ENCODE peak calls at places on chromosomes 6 and 20, in seven cellular contexts. A is Calu3, E is foreskin fibroblast, L is progenitor cell of endocrine pancreas, U is epithelial cell of esophagus, C is vagina, B is brain microvascular endothelial cell. X is an unnamed sample.

GRCh38 chr6:159036673-159037072 is 8.1 kb downstream of the TAGAP start:
- DNase-seq in U (no peak), A (no peak), E (no peak), B (no peak), C (no peak), L (no peak), X (no peak)

GRCh38 chr20:48502758-48503157 is 325.0 kb downstream of the PREX1 start:
- DNase-seq in B (no peak), E (no peak), U (no peak), L (no peak), C (peak; percentile 47), A (no peak), X (no peak)

GRCh38 chr20:37276494-37277252 is 12.8 kb upstream of the MANBAL start:
- DNase-seq in U (peak; percentile 77), L (no peak), B (peak; percentile 75), E (peak; percentile 86), A (peak; percentile 48), C (no peak), X (peak; percentile 78)

GRCh38 chr20:4713401-4713800 is 8.3 kb upstream of the PRND start:
- DNase-seq in E (no peak), U (peak; percentile 98), B (no peak), A (no peak), L (no peak), C (peak; percentile 71), X (no peak)

GRCh38 chr6:153625089-153625488 is 414.0 kb upstream of the OPRM1 start:
- DNase-seq in B (peak; percentile 25), A (no peak), L (no peak), E (no peak), C (no peak), U (no peak), X (no peak)

GRCh38 chr6:42984924-42985475 is 630 bp downstream of the PPP2R5D start:
- DNase-seq in U (no peak), E (no peak), L (no peak), B (no peak), C (no peak), A (peak; percentile 19), X (no peak)

GRCh38 chr20:35329435-35330139 is 37.4 kb upstream of the FAM83C start:
- DNase-seq in C (no peak), E (peak; percentile 41), U (peak; percentile 66), L (no peak), B (no peak), A (peak; percentile 84), X (no peak)

GRCh38 chr6:44222987-44223470 is 366 bp upstream of the SLC29A1 start:
- DNase-seq in E (no peak), A (no peak), L (no peak), U (no peak), C (peak; percentile 89), B (no peak), X (no peak)

GRCh38 chr6:46419576-46420002 is 71.7 kb downstream of the RCAN2 start:
- DNase-seq in E (peak; percentile 56), L (peak; percentile 14), U (peak; percentile 73), B (peak; percentile 71), A (peak; percentile 55), C (no peak), X (peak; percentile 57)

GRCh38 chr20:62368303-62368628 is 1.2 kb upstream of the LAMA5 start:
- DNase-seq in C (no peak), E (no peak), L (no peak), B (no peak), U (no peak), A (no peak), X (no peak)

GRCh38 chr20:62370115-62370806 is 3.1 kb upstream of the LAMA5 start:
- DNase-seq in E (peak; percentile 79), C (no peak), U (no peak), L (no peak), B (no peak), A (no peak), X (no peak)

GRCh38 chr20:62369508-62370114 is 2.5 kb upstream of the LAMA5 start:
- DNase-seq in A (no peak), C (no peak), U (peak; percentile 62), L (no peak), B (no peak), E (no peak), X (no peak)

GRCh38 chr20:62367483-62368302 is 581 bp upstream of the LAMA5 start:
- DNase-seq in A (no peak), L (no peak), C (no peak), U (no peak), B (no peak), E (no peak), X (no peak)

GRCh38 chr20:62368629-62369507 is 1.8 kb upstream of the LAMA5 start:
- DNase-seq in U (peak; percentile 56), A (peak; percentile 62), L (peak; percentile 51), B (no peak), E (peak; percentile 53), C (no peak), X (no peak)
- TF ChIP-seq CTCF in U (no peak), A (peak; percentile 81), L (peak; percentile 74), B (peak; percentile 53), E (peak; percentile 18), C (no peak), X (peak; percentile 33)

GRCh38 chr20:56174416-56174815 is 74.1 kb upstream of the MC3R start:
- DNase-seq in U (no peak), A (no peak), C (no peak), L (no peak), E (no peak), B (no peak), X (no peak)
- TF ChIP-seq CTCF in U (no peak), A (no peak), C (no peak), L (no peak), E (no peak), B (no peak), X (no peak)

GRCh38 chr6:51684038-51684437 is 403.4 kb downstream of the PKHD1 start:
- DNase-seq in B (no peak), C (no peak), L (no peak), E (no peak), U (peak; percentile 2), A (no peak), X (no peak)
- TF ChIP-seq CTCF in B (no peak), C (no peak), L (peak; percentile 30), E (no peak), U (peak; percentile 23), A (no peak), X (no peak)

DNA sequence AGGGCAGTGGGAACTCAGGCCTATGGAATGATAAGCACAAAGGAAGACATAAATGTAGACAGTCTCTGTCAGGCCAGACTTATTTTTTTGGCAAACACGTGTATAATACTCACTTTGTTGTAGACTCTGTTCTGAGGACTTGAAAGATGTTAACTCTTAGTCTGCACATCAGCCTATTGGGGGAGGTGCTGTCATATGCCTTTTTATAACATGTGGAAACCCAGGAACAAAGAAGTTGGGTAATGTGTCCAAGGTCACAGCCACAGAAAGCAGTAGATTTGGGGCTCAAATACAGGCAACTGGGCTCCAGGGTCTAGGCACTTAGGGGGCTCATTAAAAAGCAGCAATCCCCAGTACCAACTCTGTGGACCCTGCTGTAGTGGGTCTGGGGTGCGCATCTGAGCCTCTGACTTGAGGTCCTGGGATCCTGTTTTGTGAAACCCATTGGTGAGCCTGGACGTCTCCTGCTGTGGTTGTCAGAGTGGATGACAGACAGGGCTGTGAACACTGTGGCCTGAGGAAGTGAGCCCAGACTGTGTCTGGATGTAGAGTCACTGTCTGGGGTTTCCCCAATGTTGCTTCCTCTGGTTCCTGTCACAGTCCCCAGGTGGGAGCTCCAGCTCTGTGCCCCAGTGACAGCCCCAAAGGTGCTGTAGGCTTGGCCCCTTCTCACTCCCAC is 50.0 kb downstream of the CDH26 start:
- DNase-seq in C (peak; percentile 72), L (no peak), A (no peak), E (no peak), U (no peak), B (no peak), X (no peak)
- TF ChIP-seq CTCF in C (no peak), L (no peak), A (no peak), E (no peak), U (no peak), B (no peak), X (no peak)

X was measured in AG09319.